ENCODE peak calls at places on chromosome 14, in five cellular contexts. One of them, this sample, is unnamed. For H3K27me3, the result is how much of the 10 kb centered on the place peaks cover.

GRCh38 chr14:64942531-64943111 is at the start of gene GPX2:
- DNase-seq in aorta: no peak
- DNase-seq in body of pancreas: peak
- DNase-seq in endodermal cell: peak
- DNase-seq in upper lobe of right lung: no peak
- DNase-seq in this sample: no peak

GRCh38 chr14:77270361-77271112 is 469 bp downstream of the NGB start:
- DNase-seq in aorta: no peak
- DNase-seq in body of pancreas: no peak
- DNase-seq in endodermal cell: peak
- DNase-seq in upper lobe of right lung: no peak
- DNase-seq in this sample: no peak

GRCh38 chr14:69525896-69526295 is 41.4 kb downstream of the PLEKHD1 start:
- DNase-seq in aorta: no peak
- DNase-seq in body of pancreas: no peak
- DNase-seq in endodermal cell: no peak
- DNase-seq in upper lobe of right lung: peak
- DNase-seq in this sample: no peak

GRCh38 chr14:51732494-51733080 is 80.9 kb downstream of the FRMD6 start:
- DNase-seq in aorta: no peak
- DNase-seq in body of pancreas: no peak
- DNase-seq in endodermal cell: no peak
- DNase-seq in upper lobe of right lung: no peak
- DNase-seq in this sample: no peak

GRCh38 chr14:92880851-92881250 is 42.1 kb upstream of the CHGA start:
- DNase-seq in aorta: no peak
- DNase-seq in body of pancreas: peak
- DNase-seq in endodermal cell: peak
- DNase-seq in upper lobe of right lung: no peak
- DNase-seq in this sample: no peak

GRCh38 chr14:40393143-40393542 is 960.9 kb upstream of the FBXO33 start:
- DNase-seq in aorta: no peak
- DNase-seq in body of pancreas: no peak
- DNase-seq in endodermal cell: no peak
- DNase-seq in upper lobe of right lung: no peak
- DNase-seq in this sample: no peak

GRCh38 chr14:96255501-96256366 is at the start of gene BDKRB1:
- DNase-seq in aorta: no peak
- DNase-seq in body of pancreas: no peak
- DNase-seq in endodermal cell: no peak
- DNase-seq in upper lobe of right lung: no peak
- DNase-seq in this sample: peak

GRCh38 chr14:30450620-30451019 is 108.3 kb upstream of the G2E3 start:
- DNase-seq in aorta: no peak
- DNase-seq in body of pancreas: no peak
- DNase-seq in endodermal cell: no peak
- DNase-seq in upper lobe of right lung: no peak
- DNase-seq in this sample: no peak

GRCh38 chr14:65938738-65939137 is 526.2 kb downstream of the FUT8 start:
- DNase-seq in aorta: no peak
- DNase-seq in body of pancreas: no peak
- DNase-seq in endodermal cell: no peak
- DNase-seq in upper lobe of right lung: no peak
- DNase-seq in this sample: no peak

GRCh38 chr14:41663478-41663845 is 56.8 kb downstream of the LRFN5 start:
- DNase-seq in aorta: no peak
- DNase-seq in body of pancreas: no peak
- DNase-seq in endodermal cell: no peak
- DNase-seq in upper lobe of right lung: no peak
- DNase-seq in this sample: no peak

GRCh38 chr14:50225974-50226297 is 5.4 kb downstream of the SOS2 start:
- DNase-seq in aorta: no peak
- DNase-seq in body of pancreas: no peak
- DNase-seq in endodermal cell: peak
- DNase-seq in upper lobe of right lung: no peak
- DNase-seq in this sample: peak

GRCh38 chr14:56210570-56210969 is 92.4 kb downstream of the PELI2 start:
- DNase-seq in aorta: no peak
- DNase-seq in body of pancreas: no peak
- DNase-seq in endodermal cell: no peak
- DNase-seq in upper lobe of right lung: no peak
- DNase-seq in this sample: no peak

GRCh38 chr14:20986811-20987210 is 3.0 kb upstream of the METTL17 start:
- DNase-seq in aorta: no peak
- DNase-seq in body of pancreas: no peak
- DNase-seq in endodermal cell: no peak
- DNase-seq in upper lobe of right lung: no peak
- DNase-seq in this sample: peak

GRCh38 chr14:26595922-26596721 is 1.7 kb downstream of the NOVA1 start:
- DNase-seq in aorta: no peak
- DNase-seq in body of pancreas: no peak
- DNase-seq in endodermal cell: no peak
- DNase-seq in upper lobe of right lung: no peak
- DNase-seq in this sample: peak

GRCh38 chr14:96267336-96267735 is 11.3 kb downstream of the BDKRB1 start:
- DNase-seq in aorta: no peak
- DNase-seq in body of pancreas: peak
- DNase-seq in endodermal cell: no peak
- DNase-seq in upper lobe of right lung: no peak
- DNase-seq in this sample: peak

GRCh38 chr14:81955123-81955522 is 421.5 kb upstream of the SEL1L start:
- DNase-seq in aorta: no peak
- DNase-seq in body of pancreas: no peak
- DNase-seq in endodermal cell: no peak
- DNase-seq in upper lobe of right lung: no peak
- DNase-seq in this sample: no peak

GRCh38 chr14:56474419-56475022 is 105.1 kb upstream of the TMEM260 start:
- DNase-seq in aorta: no peak
- DNase-seq in body of pancreas: no peak
- DNase-seq in endodermal cell: no peak
- DNase-seq in upper lobe of right lung: no peak
- DNase-seq in this sample: peak

GRCh38 chr14:55094630-55095157 is 34.4 kb upstream of the LGALS3 start:
- DNase-seq in aorta: no peak
- DNase-seq in body of pancreas: no peak
- DNase-seq in endodermal cell: no peak
- DNase-seq in upper lobe of right lung: no peak
- DNase-seq in this sample: peak

GRCh38 chr14:75428230-75429104 is 645 bp downstream of the JDP2 start:
- DNase-seq in aorta: peak
- DNase-seq in body of pancreas: peak
- DNase-seq in endodermal cell: peak
- DNase-seq in upper lobe of right lung: peak
- DNase-seq in this sample: peak

GRCh38 chr14:103348154-103348553 is 14.1 kb downstream of the EIF5 start:
- DNase-seq in aorta: no peak
- DNase-seq in body of pancreas: no peak
- DNase-seq in endodermal cell: no peak
- DNase-seq in upper lobe of right lung: no peak
- DNase-seq in this sample: no peak

GRCh38 chr14:94411638-94412037 is 23.2 kb upstream of the SERPINA1 start:
- DNase-seq in aorta: no peak
- DNase-seq in body of pancreas: no peak
- DNase-seq in endodermal cell: no peak
- DNase-seq in upper lobe of right lung: no peak
- DNase-seq in this sample: no peak

GRCh38 chr14:99524091-99524661 is 43.0 kb downstream of the CCNK start:
- DNase-seq in aorta: peak
- DNase-seq in body of pancreas: no peak
- DNase-seq in endodermal cell: no peak
- DNase-seq in upper lobe of right lung: no peak
- DNase-seq in this sample: peak

GRCh38 chr14:33057585-33057984 is 118.9 kb downstream of the NPAS3 start:
- DNase-seq in aorta: no peak
- DNase-seq in body of pancreas: no peak
- DNase-seq in endodermal cell: no peak
- DNase-seq in upper lobe of right lung: no peak
- DNase-seq in this sample: no peak

GRCh38 chr14:34750670-34751069 is 36.3 kb upstream of the CFL2 start:
- DNase-seq in aorta: no peak
- DNase-seq in body of pancreas: no peak
- DNase-seq in endodermal cell: no peak
- DNase-seq in upper lobe of right lung: no peak
- DNase-seq in this sample: peak

GRCh38 chr14:68787235-68787727 is 5.6 kb downstream of the ZFP36L1 start:
- DNase-seq in aorta: peak
- DNase-seq in body of pancreas: peak
- DNase-seq in endodermal cell: peak
- DNase-seq in upper lobe of right lung: no peak
- DNase-seq in this sample: no peak

GRCh38 chr14:71538949-71539659 is 393.1 kb upstream of the RGS6 start:
- DNase-seq in aorta: no peak
- DNase-seq in body of pancreas: no peak
- DNase-seq in endodermal cell: no peak
- DNase-seq in upper lobe of right lung: no peak
- DNase-seq in this sample: no peak

GRCh38 chr14:73339846-73340565 is 102.7 kb downstream of the PAPLN start:
- DNase-seq in aorta: no peak
- DNase-seq in body of pancreas: no peak
- DNase-seq in endodermal cell: peak
- DNase-seq in upper lobe of right lung: no peak
- DNase-seq in this sample: no peak

GRCh38 chr14:99266181-99267178 is 5.5 kb downstream of the BCL11B start:
- DNase-seq in aorta: peak
- DNase-seq in body of pancreas: peak
- DNase-seq in endodermal cell: peak
- DNase-seq in upper lobe of right lung: peak
- DNase-seq in this sample: peak

GRCh38 chr14:81519200-81519998 is 14.3 kb downstream of the SEL1L start:
- DNase-seq in aorta: no peak
- DNase-seq in body of pancreas: no peak
- DNase-seq in endodermal cell: no peak
- DNase-seq in upper lobe of right lung: no peak
- DNase-seq in this sample: peak

GRCh38 chr14:73696466-73697390 is 17.5 kb downstream of the PNMA1 start:
- DNase-seq in aorta: no peak
- DNase-seq in body of pancreas: no peak
- DNase-seq in endodermal cell: no peak
- DNase-seq in upper lobe of right lung: no peak
- DNase-seq in this sample: peak

GRCh38 chr14:26081043-26081442 is 516.8 kb downstream of the NOVA1 start:
- DNase-seq in aorta: no peak
- DNase-seq in body of pancreas: no peak
- DNase-seq in endodermal cell: no peak
- DNase-seq in upper lobe of right lung: no peak
- DNase-seq in this sample: no peak

GRCh38 chr14:54782803-54783659 is 119.6 kb downstream of the GCH1 start:
- DNase-seq in aorta: peak
- DNase-seq in body of pancreas: no peak
- DNase-seq in endodermal cell: peak
- DNase-seq in upper lobe of right lung: no peak
- DNase-seq in this sample: no peak

GRCh38 chr14:23299986-23300686 is 2.5 kb downstream of the PPP1R3E start:
- DNase-seq in aorta: no peak
- DNase-seq in body of pancreas: no peak
- DNase-seq in endodermal cell: no peak
- DNase-seq in upper lobe of right lung: no peak
- DNase-seq in this sample: no peak

GRCh38 chr14:91947196-91948184 is at the start of gene FBLN5:
- DNase-seq in aorta: peak
- DNase-seq in body of pancreas: peak
- DNase-seq in endodermal cell: peak
- DNase-seq in upper lobe of right lung: peak
- DNase-seq in this sample: peak

GRCh38 chr14:101813171-101813759 is 51.8 kb downstream of the PPP2R5C start:
- DNase-seq in aorta: peak
- DNase-seq in body of pancreas: no peak
- DNase-seq in endodermal cell: no peak
- DNase-seq in upper lobe of right lung: no peak
- DNase-seq in this sample: no peak

GRCh38 chr14:75343914-75344313 is 65.3 kb downstream of the FOS start:
- DNase-seq in aorta: no peak
- DNase-seq in body of pancreas: no peak
- DNase-seq in endodermal cell: no peak
- DNase-seq in upper lobe of right lung: no peak
- DNase-seq in this sample: no peak

GRCh38 chr14:100725587-100726387 is 905 bp upstream of the DLK1 start:
- DNase-seq in aorta: no peak
- DNase-seq in body of pancreas: no peak
- DNase-seq in endodermal cell: peak
- DNase-seq in upper lobe of right lung: no peak
- DNase-seq in this sample: no peak
- H3K27me3 ChIP-seq in aorta: under half
- H3K27me3 ChIP-seq in body of pancreas: under half
- H3K27me3 ChIP-seq in endodermal cell: under half
- H3K27me3 ChIP-seq in upper lobe of right lung: half or more
- H3K27me3 ChIP-seq in this sample: half or more

GRCh38 chr14:36583242-36584166 is 1.1 kb upstream of the NKX2-8 start:
- DNase-seq in aorta: no peak
- DNase-seq in body of pancreas: no peak
- DNase-seq in endodermal cell: peak
- DNase-seq in upper lobe of right lung: no peak
- DNase-seq in this sample: peak
- H3K27me3 ChIP-seq in aorta: under half
- H3K27me3 ChIP-seq in body of pancreas: under half
- H3K27me3 ChIP-seq in endodermal cell: half or more
- H3K27me3 ChIP-seq in upper lobe of right lung: half or more
- H3K27me3 ChIP-seq in this sample: half or more

GRCh38 chr14:97603201-97603600 is 806.0 kb downstream of the VRK1 start:
- DNase-seq in aorta: no peak
- DNase-seq in body of pancreas: no peak
- DNase-seq in endodermal cell: no peak
- DNase-seq in upper lobe of right lung: no peak
- DNase-seq in this sample: no peak
- H3K27me3 ChIP-seq in aorta: under half
- H3K27me3 ChIP-seq in body of pancreas: under half
- H3K27me3 ChIP-seq in endodermal cell: under half
- H3K27me3 ChIP-seq in upper lobe of right lung: under half
- H3K27me3 ChIP-seq in this sample: under half

GRCh38 chr14:61270714-61271113 is 10.4 kb downstream of the TMEM30B start:
- DNase-seq in aorta: no peak
- DNase-seq in body of pancreas: no peak
- DNase-seq in endodermal cell: no peak
- DNase-seq in upper lobe of right lung: no peak
- DNase-seq in this sample: no peak
- H3K27me3 ChIP-seq in aorta: under half
- H3K27me3 ChIP-seq in body of pancreas: under half
- H3K27me3 ChIP-seq in endodermal cell: half or more
- H3K27me3 ChIP-seq in upper lobe of right lung: under half
- H3K27me3 ChIP-seq in this sample: under half

This sample was measured in mesenchymal stem cell.